ENCODE peak calls at places on chromosomes 6 and 20, in seven cellular contexts. G, S, V, H, Y, B and O are unnamed samples.

GRCh38 chr6:15343490-15344185 is 97.8 kb downstream of the JARID2 start:
- DNase-seq in G (no peak), S (no peak), V (no peak), H (no peak), Y (no peak), B (no peak), O (no peak)

GRCh38 chr6:149499066-149499465 is 14.3 kb upstream of the ZC3H12D start:
- DNase-seq in G (peak; percentile 57), S (no peak), V (no peak), H (no peak), Y (no peak), B (peak; percentile 45), O (no peak)

GRCh38 chr6:137241481-137242011 is 22.4 kb upstream of the IFNGR1 start:
- DNase-seq in G (no peak), S (no peak), V (no peak), H (no peak), Y (no peak), B (no peak), O (peak; percentile 81)

GRCh38 chr20:53872561-53873248 is 197.7 kb downstream of the BCAS1 start:
- DNase-seq in G (no peak), S (no peak), V (peak; percentile 90), H (no peak), Y (no peak), B (no peak), O (no peak)

GRCh38 chr6:37056439-37057127 is 51.1 kb downstream of the FGD2 start:
- DNase-seq in G (no peak), S (no peak), V (no peak), H (no peak), Y (no peak), B (no peak), O (peak; percentile 97)

GRCh38 chr20:41989935-41990635 is 371.9 kb upstream of the CHD6 start:
- DNase-seq in G (peak; percentile 66), S (no peak), V (no peak), H (no peak), Y (no peak), B (no peak), O (no peak)

GRCh38 chr6:147586044-147586443 is 77.6 kb downstream of the SAMD5 start:
- DNase-seq in G (no peak), S (no peak), V (no peak), H (no peak), Y (no peak), B (peak; percentile 32), O (no peak)

GRCh38 chr6:24231578-24231977 is 105.6 kb downstream of the NRSN1 start:
- DNase-seq in G (no peak), S (no peak), V (no peak), H (no peak), Y (no peak), B (no peak), O (no peak)

GRCh38 chr6:157635388-157636244 is 187.4 kb upstream of the SNX9 start:
- DNase-seq in G (no peak), S (no peak), V (no peak), H (no peak), Y (no peak), B (no peak), O (no peak)

GRCh38 chr6:6494677-6495076 is 93.8 kb upstream of the LY86 start:
- DNase-seq in G (no peak), S (no peak), V (peak; percentile 85), H (peak; percentile 73), Y (no peak), B (peak; percentile 41), O (no peak)

GRCh38 chr6:1436334-1437306 is 47.2 kb downstream of the FOXF2 start:
- DNase-seq in G (peak; percentile 70), S (no peak), V (peak; percentile 63), H (no peak), Y (no peak), B (peak; percentile 62), O (peak; percentile 57)

GRCh38 chr6:112254921-112255320 is 554 bp upstream of the LAMA4 start:
- DNase-seq in G (no peak), S (no peak), V (no peak), H (no peak), Y (no peak), B (no peak), O (no peak)

GRCh38 chr20:17657898-17658647 is 24.0 kb downstream of the RRBP1 start:
- DNase-seq in G (no peak), S (no peak), V (no peak), H (no peak), Y (no peak), B (no peak), O (no peak)

GRCh38 chr6:78513856-78514255 is 353.5 kb upstream of the IRAK1BP1 start:
- DNase-seq in G (no peak), S (no peak), V (peak; percentile 1), H (no peak), Y (no peak), B (no peak), O (no peak)

GRCh38 chr6:32166411-32167061 is 2.1 kb downstream of the EGFL8 start:
- DNase-seq in G (no peak), S (no peak), V (no peak), H (no peak), Y (no peak), B (no peak), O (no peak)

GRCh38 chr6:141110486-141110885 is 1022.2 kb upstream of the GJE1 start:
- DNase-seq in G (peak; percentile 20), S (no peak), V (no peak), H (no peak), Y (no peak), B (no peak), O (no peak)

GRCh38 chr6:85403331-85404015 is 46.4 kb upstream of the NT5E start:
- DNase-seq in G (peak; percentile 90), S (no peak), V (no peak), H (no peak), Y (no peak), B (no peak), O (no peak)

GRCh38 chr20:15339264-15339663 is 1001.9 kb upstream of the FLRT3 start:
- DNase-seq in G (no peak), S (no peak), V (no peak), H (no peak), Y (no peak), B (no peak), O (no peak)

GRCh38 chr20:62208805-62209755 is 11.0 kb downstream of the HRH3 start:
- DNase-seq in G (no peak), S (no peak), V (no peak), H (peak; percentile 25), Y (no peak), B (no peak), O (peak; percentile 66)

GRCh38 chr6:33623895-33624381 is 2.8 kb downstream of the ITPR3 start:
- DNase-seq in G (no peak), S (no peak), V (no peak), H (no peak), Y (no peak), B (peak; percentile 79), O (no peak)

DNA sequence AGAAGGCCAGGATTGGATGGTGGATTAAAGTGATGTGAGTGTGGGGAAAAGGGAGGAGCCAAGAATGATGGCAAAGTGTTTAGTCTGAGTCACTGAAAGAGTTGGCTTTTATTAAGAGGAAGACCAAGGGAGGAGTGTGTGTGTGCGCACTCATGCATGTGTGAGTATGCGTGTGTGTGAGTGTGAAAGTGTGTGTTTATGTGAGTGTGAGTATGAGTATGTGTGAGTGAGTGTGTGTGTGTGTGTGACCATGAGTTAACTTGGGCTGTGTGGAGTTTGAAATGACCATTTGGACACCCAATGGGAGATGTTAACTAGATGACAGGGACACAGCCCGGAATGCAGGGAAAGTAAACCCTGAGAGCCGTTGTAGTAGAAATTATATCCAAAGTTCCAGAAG is 57.6 kb upstream of the EYA2 start:
- DNase-seq in G (no peak), S (no peak), V (no peak), H (no peak), Y (no peak), B (no peak), O (no peak)
- H3K4me1 ChIP-seq in G (no peaks in the 10 kb centered on the region), S (no peaks in the 10 kb centered on the region), V (no peaks in the 10 kb centered on the region), H (no peaks in the 10 kb centered on the region), Y (no peaks in the 10 kb centered on the region), B (no peaks in the 10 kb centered on the region), O (no peaks in the 10 kb centered on the region)

GRCh38 chr6:53216301-53216700 is 67.7 kb upstream of the GCM1 start:
- DNase-seq in G (no peak), S (no peak), V (peak; percentile 38), H (no peak), Y (no peak), B (no peak), O (no peak)

DNA sequence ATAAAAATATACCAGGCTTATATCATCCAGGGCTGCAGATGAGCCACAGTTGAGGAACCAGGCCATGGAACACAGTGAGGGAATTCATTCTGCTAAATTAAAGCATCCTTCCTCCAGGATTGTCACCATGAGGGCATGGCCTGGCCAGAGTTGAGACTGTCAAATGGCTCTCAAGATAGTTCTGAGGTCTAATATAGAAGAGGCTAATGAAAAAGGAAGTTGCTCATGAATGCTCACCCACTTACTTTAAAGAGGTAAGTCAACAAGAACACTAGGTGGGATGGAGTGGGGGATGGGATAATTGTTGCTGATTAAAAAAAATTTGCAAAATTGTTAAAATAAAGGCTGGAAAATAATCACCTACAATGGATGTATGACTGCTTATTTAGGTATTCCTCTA is 72.0 kb upstream of the GCM1 start:
- DNase-seq in G (no peak), S (no peak), V (no peak), H (no peak), Y (no peak), B (no peak), O (no peak)
- H3K4me1 ChIP-seq in G (no peaks in the 10 kb centered on the region), S (no peaks in the 10 kb centered on the region), V (peaks cover 12% of the 10 kb centered on the region), H (no peaks in the 10 kb centered on the region), Y (no peaks in the 10 kb centered on the region), B (no peaks in the 10 kb centered on the region), O (no peaks in the 10 kb centered on the region)

GRCh38 chr6:120711255-120711654 is 623.0 kb downstream of the TBC1D32 start:
- DNase-seq in G (no peak), S (no peak), V (no peak), H (no peak), Y (no peak), B (no peak), O (no peak)
- H3K4me1 ChIP-seq in G (no peaks in the 10 kb centered on the region), S (no peaks in the 10 kb centered on the region), V (no peaks in the 10 kb centered on the region), H (no peaks in the 10 kb centered on the region), Y (no peaks in the 10 kb centered on the region), B (no peaks in the 10 kb centered on the region), O (no peaks in the 10 kb centered on the region)

GRCh38 chr20:44574372-44574771 is 8.0 kb upstream of the PKIG start:
- DNase-seq in G (no peak), S (no peak), V (no peak), H (no peak), Y (no peak), B (no peak), O (no peak)

GRCh38 chr20:44571367-44571766 is 11.0 kb upstream of the PKIG start:
- DNase-seq in G (no peak), S (no peak), V (peak; percentile 40), H (no peak), Y (no peak), B (no peak), O (no peak)

GRCh38 chr20:44572551-44573500 is 9.6 kb upstream of the PKIG start:
- DNase-seq in G (peak; percentile 73), S (no peak), V (peak; percentile 46), H (no peak), Y (no peak), B (no peak), O (peak; percentile 97)

GRCh38 chr20:44576297-44576696 is 6.1 kb upstream of the PKIG start:
- DNase-seq in G (peak; percentile 76), S (no peak), V (peak; percentile 79), H (no peak), Y (no peak), B (no peak), O (no peak)

DNA sequence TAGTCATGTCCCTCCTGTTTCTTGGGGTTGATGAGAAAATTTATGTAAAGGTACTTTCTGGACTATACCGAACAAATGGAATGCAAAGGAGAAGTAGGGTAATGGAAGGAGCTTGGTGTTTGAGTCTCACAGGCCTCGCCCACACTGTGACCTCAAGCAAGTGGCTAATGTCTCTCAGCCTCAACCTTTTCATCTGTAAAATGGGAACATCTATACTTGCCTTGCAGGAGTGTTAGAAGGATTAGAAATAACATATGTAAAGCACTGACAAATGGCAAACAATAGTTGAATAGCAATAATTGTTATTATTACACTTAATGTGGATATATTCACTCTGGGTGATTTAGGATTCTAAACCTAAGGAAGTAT is 8.9 kb upstream of the PKIG start:
- DNase-seq in G (no peak), S (no peak), V (no peak), H (no peak), Y (no peak), B (no peak), O (no peak)
- H3K4me1 ChIP-seq in G (peaks cover 25% of the 10 kb centered on the region), S (peaks cover 16% of the 10 kb centered on the region), V (peaks cover 50% of the 10 kb centered on the region), H (peaks cover 56% of the 10 kb centered on the region), Y (peaks cover 25% of the 10 kb centered on the region), B (no peaks in the 10 kb centered on the region), O (peaks cover 42% of the 10 kb centered on the region)